ENCODE peak calls at places on chromosome 10, in five cellular contexts. K is Peyer's patch, Z is ovary, H is K562, P is neural progenitor cell. J is an unnamed sample.

GRCh38 chr10:126496771-126497545 is 108.7 kb upstream of the ADAM12 start:
- DNase-seq in P (no peak), H (no peak), K (no peak), Z (no peak), J (no peak)

GRCh38 chr10:119737039-119737663 is 11.3 kb downstream of the INPP5F start:
- DNase-seq in P (no peak), Z (no peak), H (no peak), K (no peak), J (no peak)

GRCh38 chr10:121753726-121754476 is 155.7 kb upstream of the FGFR2 start:
- DNase-seq in K (no peak), H (no peak), P (no peak), Z (no peak), J (no peak)

GRCh38 chr10:88408111-88408510 is 175.0 kb downstream of the RNLS start:
- DNase-seq in Z (no peak), K (no peak), H (no peak), P (no peak), J (no peak)

GRCh38 chr10:93071177-93071472 is 2.6 kb upstream of the CYP26A1 start:
- DNase-seq in P (no peak), Z (no peak), K (no peak), H (peak; percentile 68), J (peak; percentile 7)

GRCh38 chr10:102769375-102770107 is 25.8 kb downstream of the WBP1L start:
- DNase-seq in K (no peak), P (no peak), Z (no peak), H (peak; percentile 32), J (no peak)

GRCh38 chr10:112589081-112589480 is 142.1 kb downstream of the VTI1A start:
- DNase-seq in Z (no peak), P (no peak), H (no peak), K (no peak), J (no peak)

GRCh38 chr10:60762554-60762953 is 15.7 kb upstream of the CDK1 start:
- DNase-seq in P (peak; percentile 16), K (no peak), H (no peak), Z (no peak), J (peak; percentile 54)

GRCh38 chr10:123385508-123385907 is 231.3 kb downstream of the BUB3 start:
- DNase-seq in P (no peak), H (no peak), Z (no peak), K (no peak), J (no peak)

GRCh38 chr10:100636848-100637553 is 101.3 kb downstream of the HIF1AN start:
- DNase-seq in P (no peak), K (no peak), Z (no peak), H (peak; percentile 57), J (no peak)

GRCh38 chr10:102067091-102067916 is 2.2 kb downstream of the HPS6 start:
- DNase-seq in Z (no peak), H (no peak), P (no peak), K (no peak), J (no peak)

GRCh38 chr10:15344876-15345285 is 26.2 kb downstream of the FAM171A1 start:
- DNase-seq in H (peak; percentile 28), P (peak; percentile 33), K (no peak), Z (no peak), J (peak; percentile 94)

GRCh38 chr10:119734396-119735332 is 8.8 kb downstream of the INPP5F start:
- DNase-seq in Z (no peak), P (no peak), H (no peak), K (no peak), J (no peak)

GRCh38 chr10:123044391-123044790 is 35.6 kb downstream of the ACADSB start:
- DNase-seq in P (no peak), H (no peak), K (no peak), Z (no peak), J (no peak)

GRCh38 chr10:35573786-35574185 is 31.4 kb upstream of the GJD4 start:
- DNase-seq in Z (no peak), K (no peak), H (no peak), P (no peak), J (no peak)

GRCh38 chr10:91541481-91541880 is 91.4 kb downstream of the PPP1R3C start:
- DNase-seq in Z (no peak), H (no peak), K (no peak), P (no peak), J (no peak)

GRCh38 chr10:121797490-121797889 is 130.3 kb downstream of the ATE1 start:
- DNase-seq in P (no peak), Z (no peak), H (no peak), K (no peak), J (no peak)

GRCh38 chr10:87873656-87874055 is 10.2 kb downstream of the PTEN start:
- DNase-seq in K (no peak), Z (no peak), H (no peak), P (no peak), J (no peak)

GRCh38 chr10:12907651-12908050 is 93.9 kb downstream of the CCDC3 start:
- DNase-seq in Z (no peak), H (no peak), K (no peak), P (no peak), J (no peak)

GRCh38 chr10:5488272-5489161 is 10.9 kb downstream of the CALML5 start:
- DNase-seq in Z (no peak), P (no peak), K (peak; percentile 93), H (no peak), J (no peak)

GRCh38 chr10:6669269-6669859 is 89.3 kb upstream of the PRKCQ start:
- DNase-seq in P (peak; percentile 41), K (no peak), Z (no peak), H (peak; percentile 42), J (peak; percentile 85)
- H3K27me3 ChIP-seq in P (no peaks in the 10 kb centered on the region), K (no peaks in the 10 kb centered on the region), Z (no peaks in the 10 kb centered on the region), H (no peaks in the 10 kb centered on the region), J (peaks cover 19% of the 10 kb centered on the region)

DNA sequence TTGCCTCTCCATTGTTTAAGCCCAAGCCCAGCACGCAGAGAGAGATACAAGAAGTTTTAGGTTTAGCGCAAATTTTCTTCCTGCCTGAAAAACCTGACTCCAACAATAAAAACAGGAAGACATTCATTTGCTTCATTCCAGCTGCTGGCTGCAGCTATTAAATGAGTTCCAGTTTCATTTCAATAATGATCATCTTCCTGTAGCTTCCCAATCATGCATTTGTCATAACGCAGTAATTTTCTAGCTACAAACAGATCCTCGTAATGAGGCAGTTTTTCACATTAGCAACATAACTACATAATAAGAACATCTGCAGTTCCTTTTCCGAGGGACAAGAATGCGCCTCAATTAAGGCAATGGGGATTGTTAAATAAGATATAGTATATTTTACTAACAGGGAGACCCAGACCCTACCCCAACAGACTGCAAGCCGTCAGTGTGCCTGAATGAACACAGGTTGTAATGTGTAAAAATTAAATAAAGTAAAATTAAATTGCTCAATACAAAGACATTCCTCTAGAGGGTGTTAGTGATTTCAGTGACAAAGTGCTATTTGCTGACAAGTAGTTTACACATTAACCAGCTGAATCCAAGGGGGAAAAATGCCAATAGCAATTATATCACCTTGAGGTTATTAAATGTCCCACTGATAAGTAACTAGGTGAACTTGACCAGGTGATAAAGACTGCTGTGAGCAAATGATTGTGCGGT is 110.7 kb downstream of the EBF3 start:
- DNase-seq in H (peak; percentile 9), P (no peak), Z (no peak), K (no peak), J (no peak)
- H3K4me3 ChIP-seq in H (no peak overlapping the region), P (no peak overlapping the region), Z (no peak overlapping the region), K (no peak overlapping the region), J (no peak overlapping the region)

GRCh38 chr10:49664842-49665355 is 14.6 kb upstream of the C10orf53 start:
- DNase-seq in P (no peak), H (no peak), K (no peak), Z (no peak), J (no peak)

GRCh38 chr10:49664006-49664841 is 15.2 kb upstream of the C10orf53 start:
- DNase-seq in Z (no peak), K (no peak), H (no peak), P (no peak), J (no peak)

GRCh38 chr10:49661291-49661856 is 18.1 kb upstream of the C10orf53 start:
- DNase-seq in K (no peak), H (peak; percentile 6), Z (no peak), P (no peak), J (no peak)

GRCh38 chr10:49662169-49662830 is 17.2 kb upstream of the C10orf53 start:
- DNase-seq in Z (no peak), H (peak; percentile 3), K (no peak), P (no peak), J (no peak)

GRCh38 chr10:49663596-49663995 is 15.9 kb upstream of the C10orf53 start:
- DNase-seq in Z (no peak), K (no peak), H (no peak), P (no peak), J (no peak)
- H3K4me1 ChIP-seq in Z (no peaks in the 10 kb centered on the region), K (no peaks in the 10 kb centered on the region), H (no peaks in the 10 kb centered on the region), P (no peaks in the 10 kb centered on the region), J (no peaks in the 10 kb centered on the region)

GRCh38 chr10:62618576-62619408 is 185.7 kb upstream of the ADO start:
- DNase-seq in Z (no peak), P (no peak), H (no peak), K (no peak), J (no peak)
- H3K27me3 ChIP-seq in Z (no peaks in the 10 kb centered on the region), P (no peaks in the 10 kb centered on the region), H (no peaks in the 10 kb centered on the region), K (no peaks in the 10 kb centered on the region), J (no peaks in the 10 kb centered on the region)

GRCh38 chr10:127908958-127909267 is 2.0 kb downstream of the PTPRE start:
- DNase-seq in K (no peak), Z (no peak), P (no peak), H (no peak), J (no peak)
- H3K4me3 ChIP-seq in K (no peak overlapping the region), Z (no peak overlapping the region), P (no peak overlapping the region), H (no peak overlapping the region), J (no peak overlapping the region)

J was measured in HAP-1.